ENCODE peak calls at places on chromosomes 2 and 18, in six cellular contexts. G, F, W, Y, S and T are unnamed samples.

GRCh38 chr2:216235462-216235861 is 126.3 kb downstream of the XRCC5 start:
- DNase-seq in Y (no peak), G (no peak), W (peak; percentile 23), F (no peak), S (no peak), T (no peak)

GRCh38 chr2:43278683-43279220 is 52.3 kb upstream of the ZFP36L2 start:
- DNase-seq in S (no peak), W (no peak), G (no peak), Y (no peak), F (no peak), T (no peak)

GRCh38 chr2:152283392-152283791 is 51.6 kb upstream of the FMNL2 start:
- DNase-seq in G (no peak), F (no peak), Y (no peak), W (no peak), S (no peak), T (no peak)

GRCh38 chr2:64675860-64676259 is 22.1 kb upstream of the SERTAD2 start:
- DNase-seq in Y (no peak), S (peak; percentile 20), W (no peak), F (no peak), G (peak; percentile 90), T (peak; percentile 14)

GRCh38 chr18:21243041-21243431 is 1.0 kb downstream of the GREB1L start:
- DNase-seq in S (peak; percentile 24), Y (no peak), W (no peak), F (no peak), G (peak; percentile 38), T (peak; percentile 31)

GRCh38 chr2:44441200-44441599 is 79.5 kb downstream of the CAMKMT start:
- DNase-seq in W (no peak), Y (no peak), G (peak; percentile 68), S (no peak), F (no peak), T (no peak)

GRCh38 chr2:172408143-172408766 is 19.1 kb upstream of the ITGA6 start:
- DNase-seq in S (no peak), F (peak; percentile 51), G (peak; percentile 29), Y (no peak), W (no peak), T (no peak)

GRCh38 chr2:29143657-29144056 is 28.4 kb downstream of the CLIP4 start:
- DNase-seq in S (no peak), W (no peak), G (no peak), Y (no peak), F (no peak), T (no peak)

GRCh38 chr2:229370484-229370883 is 99.4 kb upstream of the PID1 start:
- DNase-seq in G (no peak), Y (no peak), W (no peak), F (no peak), S (peak; percentile 66), T (peak; percentile 13)

DNA sequence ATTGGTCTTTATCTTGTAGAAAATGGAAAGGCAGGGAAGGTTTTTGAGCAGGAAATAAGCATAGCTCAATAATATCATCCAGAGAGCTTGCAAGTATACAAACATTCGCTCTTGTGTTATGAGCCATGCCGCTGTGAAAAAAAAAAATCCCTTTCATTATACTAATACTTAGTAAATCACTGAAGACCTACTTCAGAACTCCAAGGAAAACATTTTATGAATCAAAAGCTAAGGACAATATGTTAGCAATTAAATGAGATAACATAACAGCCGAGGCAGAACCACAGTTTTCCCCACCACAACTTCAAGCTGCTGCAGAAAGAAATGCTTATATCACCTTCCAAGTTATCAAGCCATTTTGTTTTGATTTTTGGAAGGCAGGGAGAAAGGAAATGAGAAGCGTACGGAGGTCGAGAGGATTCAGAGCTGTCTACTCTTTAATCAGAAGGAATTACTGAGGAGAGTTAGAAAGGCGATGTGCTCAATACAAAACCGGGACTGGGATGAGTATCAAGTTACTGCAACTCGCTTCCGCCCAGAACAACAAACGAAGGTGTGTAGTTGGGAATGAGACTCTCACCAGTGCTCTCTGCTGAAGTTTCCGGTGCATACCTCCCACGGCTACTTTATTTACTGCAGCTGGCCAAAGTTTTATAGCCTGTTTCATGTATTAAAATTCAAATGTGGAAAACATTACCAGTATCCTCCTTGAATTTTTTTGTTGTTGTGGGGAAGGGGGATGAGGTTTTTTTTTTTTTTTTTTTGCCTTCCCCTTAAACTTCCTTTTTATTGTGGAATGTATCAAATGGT is 292.1 kb upstream of the CCDC68 start:
- DNase-seq in F (peak; percentile 86), W (no peak), G (peak; percentile 82), S (peak; percentile 68), Y (no peak), T (peak; percentile 74)
- H3K4me3 ChIP-seq in F (peak overlapping the region; percentile 32), W (no peak overlapping the region), G (peak overlapping the region; percentile 56), S (peak overlapping the region; percentile 29), Y (no peak overlapping the region), T (peak overlapping the region; percentile 30)

GRCh38 chr2:96147593-96148201 is 2.5 kb upstream of the DUSP2 start:
- DNase-seq in F (no peak), G (no peak), Y (no peak), S (no peak), W (no peak), T (no peak)

GRCh38 chr2:96146151-96146880 is 1.1 kb upstream of the DUSP2 start:
- DNase-seq in S (no peak), F (no peak), W (peak; percentile 58), Y (peak; percentile 92), G (no peak), T (no peak)

GRCh38 chr2:96148410-96149217 is 3.4 kb upstream of the DUSP2 start:
- DNase-seq in G (peak; percentile 50), Y (peak; percentile 94), W (peak; percentile 55), S (peak; percentile 72), F (peak; percentile 74), T (peak; percentile 80)

GRCh38 chr2:96145028-96145939 is at the start of gene DUSP2:
- DNase-seq in S (peak; percentile 47), G (peak; percentile 60), Y (peak; percentile 90), F (peak; percentile 56), W (peak; percentile 76), T (peak; percentile 40)

DNA sequence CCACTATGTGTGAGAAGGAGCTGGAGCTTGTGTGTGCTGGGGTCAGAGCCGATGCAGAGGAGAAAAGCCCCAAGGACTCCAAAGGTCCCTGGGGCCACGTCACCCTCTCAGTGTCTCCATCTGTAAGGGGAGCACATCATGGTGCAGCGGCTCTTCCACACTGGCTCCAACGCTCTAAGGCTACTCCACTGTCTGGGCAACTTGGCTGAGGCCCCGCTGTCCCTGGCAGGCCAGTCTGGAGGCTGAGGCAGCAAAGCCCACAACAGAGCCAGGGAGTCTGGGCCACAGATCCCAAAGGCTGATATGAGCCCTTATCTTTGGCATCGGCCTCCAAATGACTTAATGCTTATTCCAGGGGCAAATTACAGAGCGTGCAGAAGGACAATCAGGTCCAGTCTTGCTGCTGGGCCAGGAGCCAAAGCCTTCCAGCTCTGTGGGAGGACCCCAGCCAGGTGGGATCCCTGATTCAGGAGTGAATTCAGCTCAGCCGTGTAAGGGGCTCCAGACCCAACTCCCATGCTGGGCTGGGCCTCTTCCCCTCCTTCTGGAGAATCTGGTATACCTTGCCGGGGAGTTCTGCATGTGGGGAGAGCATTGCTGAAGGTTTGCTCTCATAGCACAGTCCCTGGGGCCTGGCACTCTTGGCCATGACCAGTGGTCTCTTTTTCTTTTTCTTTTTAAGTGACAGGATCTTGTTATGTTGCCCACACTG is 1.8 kb upstream of the DUSP2 start:
- DNase-seq in S (no peak), W (no peak), F (no peak), Y (no peak), G (no peak), T (no peak)
- H3K4me3 ChIP-seq in S (no peak overlapping the region), W (no peak overlapping the region), F (no peak overlapping the region), Y (peak overlapping the region; percentile 83), G (no peak overlapping the region), T (no peak overlapping the region)

GRCh38 chr2:221562226-221562625 is 9.9 kb downstream of the EPHA4 start:
- DNase-seq in W (no peak), Y (no peak), F (no peak), S (peak; percentile 34), G (no peak), T (no peak)
- H3K4me3 ChIP-seq in W (no peak overlapping the region), Y (no peak overlapping the region), F (no peak overlapping the region), S (no peak overlapping the region), G (no peak overlapping the region), T (no peak overlapping the region)

GRCh38 chr18:77248873-77249582 is 620 bp upstream of the GALR1 start:
- DNase-seq in S (no peak), F (no peak), Y (no peak), G (no peak), W (no peak), T (no peak)

GRCh38 chr18:77249583-77250500 is at the start of gene GALR1:
- DNase-seq in Y (no peak), W (no peak), S (no peak), F (no peak), G (no peak), T (no peak)

GRCh38 chr18:77250926-77251729 is 1.5 kb downstream of the GALR1 start:
- DNase-seq in F (no peak), G (no peak), S (no peak), W (no peak), Y (no peak), T (no peak)

GRCh38 chr18:77250501-77250925 is 865 bp downstream of the GALR1 start:
- DNase-seq in G (no peak), W (no peak), S (no peak), F (no peak), Y (no peak), T (no peak)

GRCh38 chr18:77251730-77252050 is 2.0 kb downstream of the GALR1 start:
- DNase-seq in W (no peak), S (no peak), G (no peak), F (no peak), Y (no peak), T (no peak)
- H3K4me3 ChIP-seq in W (no peak overlapping the region), S (no peak overlapping the region), G (no peak overlapping the region), F (no peak overlapping the region), Y (no peak overlapping the region), T (no peak overlapping the region)

GRCh38 chr2:176944998-176945397 is 267.6 kb upstream of the HNRNPA3 start:
- DNase-seq in S (no peak), Y (no peak), W (no peak), G (no peak), F (no peak), T (no peak)

DNA sequence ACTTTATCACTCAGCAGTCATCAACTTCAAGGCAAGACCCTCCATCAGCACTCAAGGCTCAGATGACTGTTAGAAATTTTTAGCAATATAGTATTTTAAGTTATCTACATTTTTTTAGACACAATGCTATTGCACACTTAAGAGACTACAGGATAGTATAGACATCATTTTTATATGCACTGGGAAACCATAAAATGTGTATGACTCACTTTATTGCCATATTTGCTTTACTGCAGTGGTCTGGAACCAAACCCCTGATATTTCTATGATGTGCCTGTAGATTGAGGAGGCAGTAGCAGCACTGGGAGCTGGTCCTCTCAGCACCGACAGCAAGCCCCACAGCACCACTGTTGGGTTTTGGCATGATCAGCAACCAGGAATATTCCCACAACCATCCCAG is 264.8 kb upstream of the HNRNPA3 start:
- DNase-seq in G (peak; percentile 48), F (no peak), S (no peak), W (no peak), Y (no peak), T (no peak)
- H3K4me3 ChIP-seq in G (no peak overlapping the region), F (no peak overlapping the region), S (no peak overlapping the region), W (no peak overlapping the region), Y (no peak overlapping the region), T (no peak overlapping the region)